ENCODE peak calls at places on chromosomes 2 and 18, in six cellular contexts. Z is amygdala; P is SK-N-SH; J is pancreas; G is dorsolateral prefrontal cortex; U is CD4-positive, alpha-beta T cell. E is an unnamed sample.

GRCh38 chr2:226336283-226336682 is 463.3 kb downstream of the IRS1 start:
- DNase-seq in Z (no peak), P (no peak), U (no peak), G (no peak), J (no peak), E (no peak)

GRCh38 chr18:58043452-58044369 is at the start of gene NEDD4L:
- DNase-seq in J (peak; percentile 83), P (peak; percentile 92), Z (peak; percentile 79), G (peak; percentile 88), U (peak; percentile 62), E (peak; percentile 46)

GRCh38 chr2:9287400-9288059 is 80.9 kb downstream of the ASAP2 start:
- DNase-seq in J (no peak), U (no peak), P (no peak), Z (no peak), G (no peak), E (no peak)

GRCh38 chr18:37667836-37668235 is 102.2 kb upstream of the CELF4 start:
- DNase-seq in J (no peak), G (no peak), P (no peak), U (no peak), Z (no peak), E (no peak)

GRCh38 chr18:13520306-13520705 is 206.1 kb downstream of the FAM210A start:
- DNase-seq in Z (no peak), G (no peak), J (no peak), U (no peak), P (no peak), E (no peak)

GRCh38 chr2:203360833-203361430 is 32.7 kb downstream of the ABI2 start:
- DNase-seq in P (no peak), Z (no peak), J (no peak), G (no peak), U (no peak), E (no peak)

GRCh38 chr18:22711381-22711717 is 221.8 kb upstream of the RBBP8 start:
- DNase-seq in Z (no peak), U (no peak), G (no peak), J (no peak), P (no peak), E (no peak)

GRCh38 chr2:44130441-44130840 is 38.2 kb upstream of the PPM1B start:
- DNase-seq in U (no peak), G (no peak), P (no peak), J (no peak), Z (no peak), E (no peak)

E was measured in smooth muscle cell of the brain vasculature.